ENCODE peak calls at places on chromosomes 13 and 19, in nine cellular contexts. P, O, F, I, Y, R, X, C and T are unnamed samples.

GRCh38 chr13:104805346-104805745 is 1730.1 kb downstream of the EFNB2 start:
- DNase-seq in I (no peak), F (no peak), X (no peak), P (no peak), C (no peak), O (no peak), R (no peak), Y (no peak), T (no peak)

GRCh38 chr13:62320129-62320724 is 904.6 kb upstream of the PCDH20 start:
- DNase-seq in P (peak), O (peak), X (peak), Y (no peak), F (peak), C (no peak), R (no peak), I (no peak), T (no peak)

GRCh38 chr13:41059466-41059865 is 1.8 kb upstream of the WBP4 start:
- DNase-seq in I (no peak), Y (no peak), O (no peak), X (peak), P (no peak), R (no peak), C (no peak), F (no peak), T (no peak)

GRCh38 chr13:29958476-29958875 is 108.1 kb upstream of the UBL3 start:
- DNase-seq in F (no peak), C (no peak), P (no peak), I (no peak), O (no peak), Y (no peak), R (no peak), X (no peak), T (no peak)

GRCh38 chr19:42288881-42289555 is 12.9 kb upstream of the PRR19 start:
- DNase-seq in Y (no peak), P (no peak), X (no peak), O (no peak), C (no peak), F (no peak), R (no peak), I (no peak), T (peak)

GRCh38 chr19:19474950-19475781 is 40.2 kb downstream of the TSSK6 start:
- DNase-seq in I (no peak), P (no peak), R (no peak), C (no peak), X (no peak), F (no peak), O (no peak), Y (no peak), T (peak)

GRCh38 chr13:99356216-99357089 is 49.3 kb upstream of the GPR183 start:
- DNase-seq in X (peak), I (no peak), C (no peak), F (peak), O (peak), Y (no peak), P (no peak), R (peak), T (no peak)

GRCh38 chr19:7673995-7674667 is 2.8 kb upstream of the MCEMP1 start:
- DNase-seq in Y (no peak), C (peak), P (no peak), I (no peak), F (no peak), R (peak), X (peak), O (peak), T (peak)

GRCh38 chr19:46602392-46603194 is 1.5 kb downstream of the CALM3 start:
- DNase-seq in X (no peak), F (no peak), Y (no peak), P (no peak), R (peak), O (no peak), C (no peak), I (no peak), T (no peak)

GRCh38 chr13:75365724-75366173 is 116.2 kb downstream of the TBC1D4 start:
- DNase-seq in R (no peak), O (no peak), X (peak), C (peak), Y (no peak), I (no peak), F (no peak), P (peak), T (no peak)

GRCh38 chr19:18611327-18612050 is 1.2 kb upstream of the TMEM59L start:
- DNase-seq in R (no peak), I (no peak), Y (no peak), C (no peak), X (no peak), O (no peak), F (no peak), P (no peak), T (no peak)

GRCh38 chr19:9531933-9532332 is 6.5 kb downstream of the ZNF426 start:
- DNase-seq in Y (no peak), F (no peak), I (no peak), X (no peak), R (no peak), C (no peak), O (no peak), P (no peak), T (no peak)

GRCh38 chr13:40777166-40777956 is 6.4 kb upstream of the MRPS31 start:
- DNase-seq in O (no peak), C (no peak), I (no peak), P (no peak), Y (no peak), F (no peak), X (peak), R (no peak), T (no peak)

GRCh38 chr13:60158321-60158801 is 5.4 kb downstream of the DIAPH3 start:
- DNase-seq in P (no peak), C (no peak), R (no peak), Y (no peak), I (no peak), X (no peak), F (no peak), O (no peak), T (no peak)

GRCh38 chr13:112558696-112559418 is 29.1 kb downstream of the TUBGCP3 start:
- DNase-seq in R (no peak), F (no peak), P (no peak), I (no peak), C (no peak), Y (no peak), O (no peak), X (no peak), T (no peak)

GRCh38 chr13:41621716-41622508 is 164.6 kb downstream of the RGCC start:
- DNase-seq in O (no peak), P (no peak), Y (no peak), X (no peak), C (no peak), F (no peak), I (no peak), R (no peak), T (no peak)

GRCh38 chr19:38321646-38322323 is 2.1 kb downstream of the KCNK6 start:
- DNase-seq in I (no peak), C (no peak), Y (no peak), F (no peak), X (no peak), P (no peak), O (no peak), R (peak), T (no peak)

GRCh38 chr13:30639671-30640070 is 22.0 kb downstream of the USPL1 start:
- DNase-seq in C (no peak), X (no peak), F (no peak), R (no peak), O (peak), I (no peak), Y (no peak), P (no peak), T (no peak)

GRCh38 chr19:6806488-6806887 is 34.0 kb downstream of the VAV1 start:
- DNase-seq in P (no peak), I (no peak), R (no peak), O (no peak), C (no peak), Y (no peak), X (no peak), F (no peak), T (no peak)

GRCh38 chr19:29764322-29764721 is 47.5 kb upstream of the CCNE1 start:
- DNase-seq in I (no peak), Y (no peak), R (no peak), O (no peak), F (no peak), P (no peak), C (no peak), X (no peak), T (no peak)

GRCh38 chr19:27718262-27718661 is 1494.7 kb downstream of the UQCRFS1 start:
- DNase-seq in R (no peak), Y (no peak), P (no peak), X (no peak), C (no peak), O (no peak), I (no peak), F (no peak), T (no peak)